ENCODE peak calls at places on chromosomes 7 and 10, in nine cellular contexts. F is heart right ventricle; C is left ventricle myocardium superior; W is progenitor cell of endocrine pancreas; A is NCI-H510A; H is lower lobe of right lung; K is NB4; Z is renal cortical epithelial cell; X is CD4-positive, alpha-beta memory T cell. O is an unnamed sample.

GRCh38 chr7:55539380-55539779 is 32.9 kb downstream of the VOPP1 start:
- DNase-seq in F (no peak), C (no peak), W (no peak), A (no peak), H (no peak), K (no peak), Z (no peak), X (no peak), O (no peak)

GRCh38 chr10:114751856-114752255 is 69.7 kb upstream of the FHIP2A start:
- DNase-seq in F (no peak), C (no peak), W (no peak), A (no peak), H (no peak), K (no peak), Z (no peak), X (no peak), O (no peak)

GRCh38 chr10:47370015-47370767 is 13.9 kb downstream of the ZNF488 start:
- DNase-seq in F (no peak), C (no peak), W (no peak), A (no peak), H (no peak), K (no peak), Z (peak), X (no peak), O (no peak)

GRCh38 chr7:20742913-20743312 is 43.8 kb downstream of the SP8 start:
- DNase-seq in F (no peak), C (no peak), W (no peak), A (no peak), H (no peak), K (no peak), Z (no peak), X (no peak), O (no peak)

GRCh38 chr7:46189255-46189790 is 268.3 kb upstream of the IGFBP3 start:
- DNase-seq in F (no peak), C (no peak), W (no peak), A (no peak), H (no peak), K (no peak), Z (no peak), X (no peak), O (no peak)

GRCh38 chr7:73758581-73759138 is 11.4 kb downstream of the CLDN3 start:
- DNase-seq in F (no peak), C (no peak), W (no peak), A (no peak), H (no peak), K (no peak), Z (no peak), X (no peak), O (no peak)

GRCh38 chr7:14850039-14850438 is 52.5 kb downstream of the DGKB start:
- DNase-seq in F (no peak), C (no peak), W (no peak), A (no peak), H (no peak), K (peak), Z (peak), X (no peak), O (no peak)

GRCh38 chr7:92260248-92260781 is 14.5 kb downstream of the ANKIB1 start:
- DNase-seq in F (no peak), C (no peak), W (no peak), A (no peak), H (no peak), K (peak), Z (peak), X (no peak), O (no peak)

GRCh38 chr10:3805227-3805790 is 20.3 kb upstream of the KLF6 start:
- DNase-seq in F (peak), C (no peak), W (no peak), A (no peak), H (no peak), K (peak), Z (peak), X (peak), O (no peak)

GRCh38 chr7:131385039-131385605 is 57.4 kb downstream of the MKLN1 start:
- DNase-seq in F (no peak), C (no peak), W (no peak), A (no peak), H (no peak), K (no peak), Z (no peak), X (no peak), O (no peak)

GRCh38 chr10:127948791-127949190 is 41.9 kb downstream of the PTPRE start:
- DNase-seq in F (no peak), C (no peak), W (no peak), A (no peak), H (no peak), K (no peak), Z (no peak), X (no peak), O (no peak)

GRCh38 chr10:109701583-109702215 is 221.6 kb downstream of the XPNPEP1 start:
- DNase-seq in F (no peak), C (no peak), W (no peak), A (no peak), H (no peak), K (no peak), Z (no peak), X (no peak), O (no peak)

GRCh38 chr7:155247479-155248365 is 50.0 kb upstream of the INSIG1 start:
- DNase-seq in F (no peak), C (no peak), W (no peak), A (no peak), H (no peak), K (no peak), Z (no peak), X (no peak), O (no peak)

GRCh38 chr10:96512997-96513685 is 585 bp downstream of the TLL2 start:
- DNase-seq in F (no peak), C (peak), W (peak), A (no peak), H (no peak), K (peak), Z (no peak), X (no peak), O (no peak)

GRCh38 chr10:19563424-19564141 is 252.6 kb upstream of the PLXDC2 start:
- DNase-seq in F (no peak), C (no peak), W (no peak), A (no peak), H (no peak), K (no peak), Z (no peak), X (no peak), O (no peak)

GRCh38 chr7:50690541-50691011 is 92.1 kb downstream of the GRB10 start:
- DNase-seq in F (no peak), C (no peak), W (no peak), A (no peak), H (no peak), K (no peak), Z (no peak), X (no peak), O (no peak)

GRCh38 chr7:45652630-45653029 is 78.5 kb downstream of the ADCY1 start:
- DNase-seq in F (no peak), C (no peak), W (no peak), A (no peak), H (no peak), K (no peak), Z (no peak), X (no peak), O (no peak)

GRCh38 chr10:94889123-94889522 is 49.3 kb upstream of the CYP2C9 start:
- DNase-seq in F (no peak), C (no peak), W (no peak), A (no peak), H (no peak), K (no peak), Z (no peak), X (no peak), O (no peak)

GRCh38 chr10:112985701-112986510 is 35.9 kb downstream of the TCF7L2 start:
- DNase-seq in F (peak), C (no peak), W (no peak), A (no peak), H (no peak), K (peak), Z (peak), X (no peak), O (no peak)

GRCh38 chr7:68321076-68321639 is 1277.1 kb upstream of the AUTS2 start:
- DNase-seq in F (peak), C (peak), W (no peak), A (peak), H (no peak), K (no peak), Z (peak), X (no peak), O (no peak)

GRCh38 chr10:43128958-43129706 is 9.1 kb upstream of the CSGALNACT2 start:
- DNase-seq in F (no peak), C (no peak), W (no peak), A (no peak), H (no peak), K (peak), Z (peak), X (no peak), O (no peak)

GRCh38 chr10:123993534-123994416 is 99.6 kb downstream of the CHST15 start:
- DNase-seq in F (no peak), C (no peak), W (no peak), A (no peak), H (no peak), K (no peak), Z (no peak), X (peak), O (no peak)

GRCh38 chr10:131218811-131219583 is 92.5 kb downstream of the TCERG1L start:
- DNase-seq in F (no peak), C (no peak), W (no peak), A (no peak), H (peak), K (no peak), Z (no peak), X (no peak), O (no peak)

GRCh38 chr10:59098387-59098786 is 78.1 kb upstream of the PHYHIPL start:
- DNase-seq in F (no peak), C (no peak), W (no peak), A (no peak), H (no peak), K (no peak), Z (peak), X (no peak), O (no peak)

GRCh38 chr7:88318196-88318595 is 11.5 kb upstream of the STEAP4 start:
- DNase-seq in F (no peak), C (no peak), W (no peak), A (no peak), H (no peak), K (no peak), Z (no peak), X (no peak), O (no peak)

GRCh38 chr7:105002-105401 is 87.4 kb upstream of the FAM20C start:
- DNase-seq in F (no peak), C (no peak), W (no peak), A (no peak), H (no peak), K (no peak), Z (no peak), X (no peak), O (no peak)

GRCh38 chr7:727104-727805 is at the start of gene PRKAR1B:
- DNase-seq in F (no peak), C (peak), W (no peak), A (no peak), H (peak), K (peak), Z (no peak), X (no peak), O (peak)

GRCh38 chr7:140230862-140231778 is 54.3 kb upstream of the KDM7A start:
- DNase-seq in F (peak), C (peak), W (peak), A (peak), H (peak), K (no peak), Z (no peak), X (peak), O (peak)

GRCh38 chr7:134443396-134444070 is 15.4 kb downstream of the AKR1B1 start:
- DNase-seq in F (no peak), C (no peak), W (no peak), A (no peak), H (no peak), K (no peak), Z (no peak), X (no peak), O (no peak)

GRCh38 chr7:2725178-2726105 is 37.4 kb downstream of the AMZ1 start:
- DNase-seq in F (no peak), C (peak), W (no peak), A (no peak), H (peak), K (no peak), Z (no peak), X (no peak), O (no peak)

GRCh38 chr7:98300595-98301372 is 19.3 kb downstream of the BRI3 start:
- DNase-seq in F (no peak), C (no peak), W (no peak), A (no peak), H (no peak), K (no peak), Z (no peak), X (no peak), O (no peak)

GRCh38 chr7:72405389-72405788 is 6.7 kb downstream of the CALN1 start:
- DNase-seq in F (no peak), C (peak), W (no peak), A (no peak), H (peak), K (peak), Z (no peak), X (no peak), O (no peak)

GRCh38 chr10:113362645-113363091 is 190.2 kb upstream of the HABP2 start:
- DNase-seq in F (no peak), C (no peak), W (no peak), A (no peak), H (no peak), K (no peak), Z (peak), X (no peak), O (no peak)

GRCh38 chr10:74145133-74145532 is 5.5 kb downstream of the AP3M1 start:
- DNase-seq in F (peak), C (no peak), W (no peak), A (no peak), H (no peak), K (no peak), Z (peak), X (no peak), O (no peak)

GRCh38 chr7:36726311-36726710 is 2.0 kb upstream of the AOAH start:
- DNase-seq in F (no peak), C (no peak), W (no peak), A (no peak), H (no peak), K (peak), Z (no peak), X (no peak), O (no peak)

GRCh38 chr7:90825779-90826178 is 229.7 kb downstream of the CDK14 start:
- DNase-seq in F (no peak), C (no peak), W (no peak), A (no peak), H (no peak), K (no peak), Z (no peak), X (no peak), O (no peak)

O was measured in upper lobe of left lung.